ENCODE peak calls at places on chromosomes 1 and 21, in ten cellular contexts. F, V, O, B, Z, J, Y, N, A and P are unnamed samples.

GRCh38 chr1:228364068-228364705 is 42.4 kb downstream of the TRIM11 start:
- DNase-seq in F (no peak), V (no peak), O (peak), B (no peak), Z (peak), J (no peak), Y (no peak), N (no peak), A (no peak), P (no peak)

GRCh38 chr1:81314497-81314896 is 486.2 kb upstream of the ADGRL2 start:
- DNase-seq in F (no peak), V (no peak), O (no peak), B (no peak), Z (no peak), J (peak), Y (no peak), N (peak), A (no peak), P (no peak)

GRCh38 chr1:246280551-246280950 is 226.5 kb downstream of the SMYD3 start:
- DNase-seq in F (peak), V (no peak), O (no peak), B (no peak), Z (no peak), J (peak), Y (no peak), N (peak), A (peak), P (peak)

GRCh38 chr1:82273816-82274215 is 473.1 kb downstream of the ADGRL2 start:
- DNase-seq in F (peak), V (no peak), O (no peak), B (no peak), Z (no peak), J (peak), Y (no peak), N (peak), A (no peak), P (no peak)

GRCh38 chr1:26838474-26839338 is 12.2 kb downstream of the ZDHHC18 start:
- DNase-seq in F (no peak), V (no peak), O (no peak), B (no peak), Z (no peak), J (no peak), Y (no peak), N (no peak), A (peak), P (no peak)

GRCh38 chr1:198667796-198668195 is 29.0 kb downstream of the PTPRC start:
- DNase-seq in F (no peak), V (no peak), O (no peak), B (no peak), Z (no peak), J (no peak), Y (no peak), N (no peak), A (no peak), P (no peak)

GRCh38 chr1:108505766-108506075 is 54.2 kb upstream of the EEIG2 start:
- DNase-seq in F (no peak), V (no peak), O (no peak), B (no peak), Z (no peak), J (no peak), Y (no peak), N (no peak), A (peak), P (peak)

GRCh38 chr1:31633117-31633516 is 11.6 kb downstream of the PEF1 start:
- DNase-seq in F (no peak), V (no peak), O (no peak), B (no peak), Z (no peak), J (peak), Y (no peak), N (no peak), A (peak), P (peak)

GRCh38 chr1:79657916-79658662 is 651.6 kb upstream of the ADGRL4 start:
- DNase-seq in F (no peak), V (no peak), O (no peak), B (no peak), Z (no peak), J (peak), Y (no peak), N (peak), A (no peak), P (no peak)

GRCh38 chr21:30408782-30409494 is 13.1 kb downstream of the KRTAP13-1 start:
- DNase-seq in F (peak), V (no peak), O (peak), B (no peak), Z (peak), J (peak), Y (no peak), N (peak), A (peak), P (peak)

GRCh38 chr1:143661418-143662120 is 310.2 kb downstream of the FAM72C start:
- DNase-seq in F (no peak), V (no peak), O (no peak), B (no peak), Z (no peak), J (peak), Y (no peak), N (no peak), A (no peak), P (no peak)

GRCh38 chr1:150507912-150508864 is at the start of gene ECM1:
- DNase-seq in F (peak), V (no peak), O (peak), B (peak), Z (peak), J (peak), Y (no peak), N (peak), A (no peak), P (peak)

DNA sequence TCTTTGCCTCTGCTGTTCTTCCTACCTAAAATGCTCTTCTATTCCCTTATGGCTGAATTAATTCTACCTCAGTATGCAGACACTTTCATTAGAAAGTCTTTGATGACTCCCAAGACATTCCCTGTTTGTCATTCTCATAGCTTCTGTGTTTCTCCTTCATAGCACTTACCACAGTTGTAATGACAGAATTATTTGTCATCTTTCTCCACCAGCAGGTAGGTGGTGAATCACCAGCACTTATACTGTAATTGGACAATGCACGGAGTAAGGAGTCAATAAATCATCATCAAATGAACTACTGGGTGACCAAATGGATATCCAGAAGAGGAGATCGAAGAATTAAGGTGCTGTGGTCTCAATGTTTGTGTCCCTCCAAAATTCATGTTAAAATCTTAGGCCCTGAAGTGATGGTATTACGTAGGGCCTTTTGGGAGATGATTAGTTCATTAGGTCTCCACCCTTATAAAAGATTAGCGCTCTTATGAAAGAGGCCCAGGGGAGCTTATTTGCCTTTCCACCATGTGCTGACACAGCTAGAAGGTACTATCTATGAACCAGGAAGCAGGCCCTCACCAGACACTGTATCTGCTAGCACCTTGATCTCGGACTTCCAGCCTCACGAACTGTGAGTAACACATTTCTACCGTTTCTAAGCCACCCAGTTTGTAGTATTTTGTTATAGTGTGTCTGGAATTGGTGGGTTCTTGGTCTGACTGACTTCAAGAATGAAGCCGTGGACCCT is 2.4 kb upstream of the CCT8 start:
- DNase-seq in F (no peak), V (no peak), O (no peak), B (no peak), Z (no peak), J (no peak), Y (no peak), N (no peak), A (no peak), P (no peak)
- H3K4me3 ChIP-seq in F (no peak), V (no peak), O (no peak), B (no peak), Z (no peak), J (no peak), Y (peak), N (no peak), A (no peak), P (no peak)

GRCh38 chr21:18164483-18164882 is 80.2 kb upstream of the CHODL start:
- DNase-seq in F (no peak), V (no peak), O (no peak), B (no peak), Z (no peak), J (no peak), Y (no peak), N (no peak), A (no peak), P (no peak)

GRCh38 chr21:18170221-18170620 is 74.4 kb upstream of the CHODL start:
- DNase-seq in F (no peak), V (no peak), O (no peak), B (no peak), Z (no peak), J (no peak), Y (no peak), N (no peak), A (no peak), P (no peak)

GRCh38 chr21:18168108-18168507 is 76.5 kb upstream of the CHODL start:
- DNase-seq in F (no peak), V (no peak), O (no peak), B (no peak), Z (no peak), J (no peak), Y (no peak), N (no peak), A (no peak), P (no peak)

GRCh38 chr21:18161841-18162240 is 82.8 kb upstream of the CHODL start:
- DNase-seq in F (no peak), V (no peak), O (no peak), B (no peak), Z (no peak), J (no peak), Y (no peak), N (no peak), A (no peak), P (no peak)

GRCh38 chr21:18164933-18165332 is 79.7 kb upstream of the CHODL start:
- DNase-seq in F (no peak), V (no peak), O (no peak), B (no peak), Z (no peak), J (no peak), Y (no peak), N (no peak), A (no peak), P (peak)
- TF ChIP-seq CTCF in F (no peak), V (no peak), O (no peak), B (no peak), Z (no peak), J (no peak), Y (no peak), N (no peak), A (no peak), P (peak)

GRCh38 chr1:244231193-244231571 is 180.1 kb downstream of the ZBTB18 start:
- DNase-seq in F (peak), V (no peak), O (no peak), B (peak), Z (no peak), J (peak), Y (no peak), N (no peak), A (peak), P (no peak)

GRCh38 chr1:244230470-244230869 is 179.4 kb downstream of the ZBTB18 start:
- DNase-seq in F (no peak), V (no peak), O (no peak), B (no peak), Z (no peak), J (no peak), Y (no peak), N (no peak), A (no peak), P (no peak)

GRCh38 chr1:244236101-244236500 is 185.0 kb downstream of the ZBTB18 start:
- DNase-seq in F (peak), V (no peak), O (no peak), B (no peak), Z (no peak), J (no peak), Y (no peak), N (no peak), A (no peak), P (no peak)

GRCh38 chr1:244234009-244234643 is 183.0 kb downstream of the ZBTB18 start:
- DNase-seq in F (no peak), V (no peak), O (no peak), B (peak), Z (no peak), J (no peak), Y (no peak), N (no peak), A (no peak), P (peak)

GRCh38 chr1:244231572-244232315 is 180.7 kb downstream of the ZBTB18 start:
- DNase-seq in F (peak), V (no peak), O (no peak), B (peak), Z (no peak), J (peak), Y (no peak), N (peak), A (no peak), P (peak)
- H3K4me3 ChIP-seq in F (peak), V (no peak), O (peak), B (peak), Z (no peak), J (no peak), Y (peak), N (peak), A (peak), P (peak)

GRCh38 chr1:185681034-185681633 is 53.1 kb upstream of the HMCN1 start:
- DNase-seq in F (peak), V (no peak), O (no peak), B (no peak), Z (no peak), J (peak), Y (no peak), N (peak), A (peak), P (peak)
- TF ChIP-seq CTCF in F (peak), V (peak), O (peak), B (peak), Z (peak), J (peak), Y (peak), N (peak), A (peak), P (peak)

GRCh38 chr1:207873055-207873890 is 37.7 kb downstream of the CD34 start:
- DNase-seq in F (no peak), V (no peak), O (peak), B (no peak), Z (no peak), J (no peak), Y (no peak), N (no peak), A (peak), P (peak)
- H3K4me3 ChIP-seq in F (no peak), V (peak), O (no peak), B (no peak), Z (no peak), J (no peak), Y (no peak), N (no peak), A (no peak), P (peak)

DNA sequence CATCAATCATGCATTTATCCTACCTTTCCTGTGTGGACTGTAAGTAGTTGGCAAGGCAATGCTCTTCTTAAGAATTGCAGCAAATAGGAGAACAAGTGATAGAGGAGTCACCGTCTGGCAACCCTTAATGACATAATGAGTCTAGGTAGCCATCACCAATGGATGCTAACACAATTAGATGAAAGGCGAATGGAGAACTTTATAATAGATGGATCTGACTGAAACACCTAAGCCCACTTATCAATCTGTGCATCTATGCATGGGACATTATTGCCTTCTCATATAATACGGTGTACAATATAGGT is 18.9 kb upstream of the CAPN8 start:
- DNase-seq in F (no peak), V (no peak), O (no peak), B (no peak), Z (no peak), J (no peak), Y (no peak), N (no peak), A (no peak), P (no peak)
- TF ChIP-seq CTCF in F (no peak), V (peak), O (no peak), B (no peak), Z (no peak), J (no peak), Y (no peak), N (no peak), A (no peak), P (no peak)

DNA sequence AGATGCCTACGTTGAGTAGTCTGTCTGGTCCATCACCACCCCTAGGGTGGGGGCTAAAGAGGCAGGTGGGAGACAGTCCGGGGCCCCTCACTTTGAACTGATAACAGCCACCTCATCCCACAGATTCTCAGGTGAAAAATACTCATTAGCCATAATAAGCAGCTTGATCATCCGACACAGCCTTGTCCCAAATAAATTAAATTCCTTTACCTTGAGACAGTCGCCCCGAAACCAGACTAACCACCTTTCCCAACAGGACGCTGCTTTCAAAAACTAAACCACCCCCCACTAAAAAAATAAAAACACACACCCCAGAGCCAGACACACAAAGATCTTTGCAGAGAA is 103.3 kb downstream of the CASZ1 start:
- DNase-seq in F (no peak), V (no peak), O (no peak), B (no peak), Z (no peak), J (no peak), Y (no peak), N (no peak), A (no peak), P (no peak)
- H3K4me3 ChIP-seq in F (peak), V (peak), O (peak), B (peak), Z (peak), J (peak), Y (peak), N (no peak), A (peak), P (peak)